ENCODE peak calls at places on chromosomes 5 and 9, in seven cellular contexts. V is A549, A is SK-N-SH, T is HepG2, I is H1, Z is K562, X is GM12878. K is an unnamed sample.
A peak's percentile ranks its signal among the peaks of the same experiment; 100 is the strongest.

GRCh38 chr9:107637421-107638420 is 148.2 kb upstream of the KLF4 start:
- DNase-seq in A (peak; percentile 57), I (peak; percentile 66), Z (no peak), V (peak; percentile 50), X (no peak), T (no peak), K (peak; percentile 98)

GRCh38 chr9:95528908-95529502 is 12.2 kb upstream of the PTCH1 start:
- DNase-seq in V (no peak), A (no peak), X (no peak), T (no peak), I (no peak), Z (no peak), K (no peak)

GRCh38 chr9:23824241-23825142 is 1.5 kb downstream of the ELAVL2 start:
- DNase-seq in Z (no peak), T (no peak), I (peak; percentile 72), V (no peak), A (peak; percentile 52), X (no peak), K (no peak)

GRCh38 chr9:133490865-133491655 is 12.2 kb upstream of the SLC2A6 start:
- DNase-seq in A (peak; percentile 22), Z (no peak), I (no peak), T (no peak), V (no peak), X (no peak), K (no peak)

GRCh38 chr9:78958887-78959286 is 612.9 kb upstream of the TLE4 start:
- DNase-seq in A (no peak), T (no peak), V (peak; percentile 58), Z (no peak), X (no peak), I (no peak), K (no peak)

GRCh38 chr5:11143456-11144267 is 382.6 kb upstream of the DAP start:
- DNase-seq in A (no peak), X (no peak), V (no peak), Z (no peak), I (no peak), T (no peak), K (no peak)

GRCh38 chr5:9621379-9621903 is 8.7 kb downstream of the TAS2R1 start:
- DNase-seq in I (no peak), A (peak; percentile 56), T (no peak), Z (no peak), X (no peak), V (no peak), K (peak; percentile 42)

GRCh38 chr9:34540826-34541225 is 18.0 kb upstream of the ENHO start:
- DNase-seq in I (peak; percentile 24), T (no peak), X (no peak), Z (no peak), V (peak; percentile 45), A (peak; percentile 10), K (peak; percentile 64)

GRCh38 chr9:6049798-6050197 is 34.4 kb upstream of the RANBP6 start:
- DNase-seq in I (no peak), X (peak; percentile 48), Z (peak; percentile 21), A (no peak), V (peak; percentile 59), T (peak; percentile 30), K (no peak)

GRCh38 chr9:104682642-104683041 is 11.7 kb upstream of the OR13D1 start:
- DNase-seq in T (peak; percentile 57), X (peak; percentile 7), V (peak; percentile 68), Z (peak; percentile 13), A (peak; percentile 25), I (no peak), K (peak; percentile 51)

GRCh38 chr5:143053780-143054179 is 283.6 kb downstream of the ARHGAP26 start:
- DNase-seq in A (no peak), T (no peak), X (no peak), Z (no peak), I (no peak), V (no peak), K (no peak)

GRCh38 chr5:61467766-61468482 is 135.9 kb downstream of the ZSWIM6 start:
- DNase-seq in X (no peak), T (no peak), I (no peak), A (no peak), V (no peak), Z (no peak), K (peak; percentile 66)

GRCh38 chr5:81638471-81638870 is 112.4 kb downstream of the SSBP2 start:
- DNase-seq in Z (no peak), V (no peak), I (no peak), A (no peak), T (no peak), X (no peak), K (peak; percentile 7)

GRCh38 chr9:72383978-72384709 is 19.1 kb upstream of the ZFAND5 start:
- DNase-seq in A (no peak), T (no peak), X (no peak), I (no peak), V (peak; percentile 22), Z (no peak), K (peak; percentile 94)

GRCh38 chr9:115278241-115279035 is 160.5 kb upstream of the TNC start:
- DNase-seq in T (no peak), A (no peak), V (no peak), I (no peak), Z (no peak), X (no peak), K (no peak)

GRCh38 chr5:10456583-10457562 is 15.2 kb downstream of the ROPN1L start:
- DNase-seq in Z (no peak), I (no peak), A (no peak), T (no peak), V (no peak), X (no peak), K (peak; percentile 82)

GRCh38 chr5:161064800-161065199 is 212.8 kb upstream of the ATP10B start:
- DNase-seq in Z (no peak), X (no peak), I (no peak), T (no peak), V (no peak), A (no peak), K (no peak)

GRCh38 chr9:112485574-112485973 is 1.1 kb upstream of the KIAA1958 start:
- DNase-seq in Z (no peak), T (no peak), X (no peak), A (no peak), V (no peak), I (no peak), K (no peak)

GRCh38 chr9:112753725-112754124 is 3.2 kb downstream of the SNX30 start:
- DNase-seq in A (no peak), Z (no peak), V (no peak), T (no peak), I (no peak), X (no peak), K (peak; percentile 94)

GRCh38 chr5:56838409-56839039 is 23.2 kb downstream of the MAP3K1 start:
- DNase-seq in T (peak; percentile 33), I (no peak), A (no peak), V (peak; percentile 60), X (peak; percentile 42), Z (no peak), K (peak; percentile 74)

GRCh38 chr9:70921126-70921525 is 200.3 kb downstream of the TRPM3 start:
- DNase-seq in T (no peak), I (no peak), V (no peak), A (no peak), Z (no peak), X (no peak), K (peak; percentile 64)

GRCh38 chr9:88936668-88937067 is 54.6 kb upstream of the S1PR3 start:
- DNase-seq in I (no peak), Z (no peak), A (no peak), V (no peak), X (no peak), T (no peak), K (peak; percentile 7)

GRCh38 chr9:10354591-10354990 is 258.2 kb downstream of the PTPRD start:
- DNase-seq in V (no peak), X (no peak), I (no peak), Z (no peak), A (no peak), T (no peak), K (no peak)

GRCh38 chr9:129675656-129676055 is 10.2 kb downstream of the PRRX2 start:
- DNase-seq in I (peak; percentile 41), T (no peak), A (peak; percentile 88), X (no peak), V (no peak), Z (no peak), K (no peak)

GRCh38 chr9:81737871-81738507 is 48.6 kb upstream of the TLE1 start:
- DNase-seq in T (peak; percentile 6), A (no peak), V (peak; percentile 94), X (no peak), Z (no peak), I (no peak), K (peak; percentile 91)

GRCh38 chr5:43233946-43234345 is 41.9 kb downstream of the NIM1K start:
- DNase-seq in A (no peak), I (no peak), V (no peak), T (no peak), Z (no peak), X (no peak), K (no peak)
- TF ChIP-seq RFX5 in A (no peak), I (no peak), V (no peak), T (no peak), Z (no peak), X (no peak), K (no peak)

DNA sequence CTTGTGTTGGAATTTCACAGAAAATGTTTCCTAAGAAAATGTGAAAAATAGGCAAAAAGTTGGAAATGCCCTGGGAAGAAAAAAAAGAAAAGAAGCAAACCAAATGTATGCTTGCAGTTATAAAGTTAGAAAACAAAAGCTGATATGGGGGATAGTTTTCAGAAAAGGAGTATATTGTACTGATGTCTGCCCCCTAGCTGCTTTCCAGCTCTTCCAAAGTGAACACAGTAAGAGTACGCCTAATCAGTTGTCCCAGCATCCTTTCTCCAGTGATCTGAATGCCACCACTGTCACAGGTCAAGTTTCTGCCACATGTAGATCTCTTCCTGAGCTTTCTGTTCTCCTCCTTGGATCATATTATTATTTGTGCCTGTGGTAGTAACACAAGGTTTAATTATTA is 5.8 kb downstream of the TYRP1 start:
- DNase-seq in A (no peak), I (no peak), T (no peak), X (no peak), V (no peak), Z (no peak), K (no peak)
- TF ChIP-seq RFX5 in A (no peak), I (no peak), T (no peak), X (no peak), V (no peak), Z (no peak), K (no peak)

DNA sequence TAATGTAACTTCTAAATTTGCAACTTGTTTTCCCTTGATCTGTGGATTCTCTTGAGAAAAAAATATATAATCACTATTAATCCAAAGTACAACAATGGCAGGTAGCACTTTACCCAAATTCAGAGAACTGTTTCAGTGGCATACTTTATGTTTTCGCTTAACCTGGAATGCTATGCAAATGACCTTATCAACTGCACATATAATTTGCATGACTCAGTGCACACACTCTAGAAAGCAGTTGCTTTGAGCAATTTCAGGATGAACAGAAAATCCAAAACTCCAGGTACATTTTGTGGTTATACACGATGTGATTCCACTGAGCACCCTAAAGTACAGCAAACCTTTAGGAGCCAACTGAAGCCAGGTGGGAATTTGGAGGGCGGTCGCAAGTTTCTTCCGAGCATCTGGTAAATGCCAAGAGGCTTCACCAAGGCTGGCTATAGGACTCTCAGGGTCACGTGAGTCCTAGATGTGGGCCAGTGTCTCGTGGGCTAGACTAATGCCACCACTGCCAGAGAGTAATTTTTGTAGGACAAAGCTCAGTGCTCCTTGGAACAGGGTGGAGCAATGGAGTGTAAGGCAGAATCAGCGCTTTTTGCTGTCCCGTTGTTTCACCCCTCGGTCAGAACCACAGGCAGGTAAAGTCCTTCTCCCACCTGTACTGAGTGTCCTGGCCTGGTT is 37.3 kb downstream of the DMGDH start:
- DNase-seq in A (no peak), X (no peak), I (no peak), V (no peak), T (no peak), Z (no peak), K (peak; percentile 4)
- TF ChIP-seq RFX5 in A (no peak), X (no peak), I (no peak), V (no peak), T (no peak), Z (no peak), K (no peak)

GRCh38 chr5:174724484-174725260 is at the start of gene MSX2:
- DNase-seq in A (peak; percentile 97), T (no peak), Z (peak; percentile 67), X (no peak), I (peak; percentile 82), V (peak; percentile 88), K (peak; percentile 86)
- TF ChIP-seq RFX5 in A (no peak), T (no peak), Z (no peak), X (no peak), I (no peak), V (peak; percentile 89), K (no peak)